ENCODE peak calls at places on chromosome 4, in seven cellular contexts. H is A549, R is IMR-90, U is SK-N-SH, E is GM12878, D is HepG2, F is H1. Z is an unnamed sample.

GRCh38 chr4:147578057-147578476 is 39.1 kb upstream of the TMEM184C start:
- DNase-seq in R (peak), U (peak), F (no peak), D (peak), H (peak), E (no peak), Z (no peak)

GRCh38 chr4:69092980-69093568 is 3.2 kb upstream of the UGT2B7 start:
- DNase-seq in F (no peak), E (no peak), R (no peak), U (no peak), H (no peak), D (no peak), Z (no peak)

GRCh38 chr4:136219592-136220125 is 1312.6 kb downstream of the PCDH18 start:
- DNase-seq in U (no peak), D (no peak), R (no peak), H (no peak), F (no peak), E (no peak), Z (no peak)

GRCh38 chr4:176217510-176217909 is 22.1 kb upstream of the SPATA4 start:
- DNase-seq in R (no peak), U (no peak), E (no peak), H (no peak), D (no peak), F (no peak), Z (no peak)

GRCh38 chr4:113872426-113873260 is 106.8 kb downstream of the ARSJ start:
- DNase-seq in D (no peak), E (no peak), F (no peak), U (no peak), R (peak), H (no peak), Z (no peak)

GRCh38 chr4:82898322-82899243 is 2.0 kb upstream of the THAP9 start:
- DNase-seq in D (no peak), U (no peak), H (peak), R (peak), E (no peak), F (no peak), Z (no peak)

GRCh38 chr4:173288296-173288695 is 45.9 kb downstream of the HMGB2 start:
- DNase-seq in U (peak), E (peak), F (peak), H (peak), D (peak), R (peak), Z (peak)

GRCh38 chr4:168063031-168063430 is 29.3 kb upstream of the ANXA10 start:
- DNase-seq in U (no peak), E (no peak), R (no peak), H (no peak), F (no peak), D (no peak), Z (no peak)

DNA sequence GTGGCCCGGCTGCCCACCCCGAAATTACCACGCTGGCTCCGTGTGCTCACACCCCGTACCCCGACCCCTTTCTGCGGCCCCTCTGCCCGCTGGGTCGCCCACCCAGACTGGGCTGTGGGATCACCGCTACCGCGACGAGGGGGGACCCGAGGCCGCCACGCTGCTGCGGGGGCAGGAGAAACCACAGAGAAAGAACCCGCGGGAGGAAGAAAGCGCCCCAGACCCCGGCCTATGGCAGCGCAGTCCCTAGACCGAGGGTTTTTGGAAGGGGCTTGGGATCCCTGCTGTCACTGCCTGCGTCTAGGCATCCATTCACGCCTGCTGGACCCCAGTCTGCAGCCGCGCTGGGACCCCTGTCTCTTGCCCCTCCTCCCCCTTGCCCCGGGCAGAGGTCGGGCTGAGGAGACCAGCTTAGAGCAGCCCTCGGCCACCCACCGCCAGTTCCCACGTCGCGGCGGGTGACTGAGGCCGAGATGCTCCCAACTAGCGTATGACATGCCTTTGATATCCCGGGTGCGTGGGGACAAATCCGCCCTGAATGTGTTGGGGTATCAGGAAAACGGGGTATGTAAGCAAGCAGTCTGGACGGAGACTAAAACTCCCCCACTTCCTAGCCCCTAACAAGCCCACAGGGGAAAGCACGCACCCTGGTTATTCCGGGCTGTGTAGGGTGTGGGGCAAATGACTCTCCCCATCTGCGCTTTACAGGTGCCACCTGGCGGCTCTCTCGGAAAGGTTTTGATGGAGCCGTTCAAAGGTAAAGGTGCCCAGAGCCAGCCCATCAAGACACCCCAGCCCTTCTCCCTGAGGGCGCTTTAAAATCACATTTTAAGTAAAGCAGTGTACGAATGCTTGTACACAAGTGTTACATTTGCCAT is 867 bp upstream of the INPP4B start:
- DNase-seq in H (peak), F (no peak), D (peak), U (peak), R (no peak), E (no peak), Z (peak)
- TF ChIP-seq USF2 in H (no peak), F (no peak), D (no peak), U (no peak), R (no peak), E (no peak), Z (no peak)

DNA sequence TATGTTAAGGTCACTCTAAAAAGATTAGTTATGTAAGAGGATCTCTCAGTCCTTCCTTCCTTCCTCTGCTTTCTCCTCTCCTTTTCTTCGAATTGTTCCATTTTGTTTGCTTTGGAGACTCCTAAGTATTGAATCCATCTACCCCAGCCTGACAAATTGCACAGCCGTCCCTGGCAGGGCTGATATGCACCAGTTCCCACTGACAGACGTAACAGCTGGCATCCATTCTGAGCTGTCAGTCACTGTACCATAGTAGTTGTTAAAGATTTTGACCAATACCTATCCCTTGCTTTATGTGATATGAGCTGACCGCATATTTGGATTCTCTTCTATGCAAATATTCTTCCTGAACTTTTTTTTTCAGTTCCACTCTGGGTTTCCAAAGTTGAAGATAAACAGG is 210.7 kb upstream of the IGFBP7 start:
- DNase-seq in R (no peak), U (no peak), F (no peak), H (no peak), D (no peak), E (no peak), Z (no peak)
- TF ChIP-seq USF2 in R (no peak), U (no peak), F (no peak), H (no peak), D (no peak), E (no peak), Z (no peak)

GRCh38 chr4:74545488-74545887 is 100.6 kb downstream of the AREG start:
- DNase-seq in D (no peak), U (no peak), F (no peak), R (no peak), E (no peak), H (peak), Z (no peak)

GRCh38 chr4:74548561-74548960 is 103.6 kb downstream of the AREG start:
- DNase-seq in R (no peak), H (no peak), E (no peak), D (no peak), U (no peak), F (no peak), Z (no peak)

GRCh38 chr4:74546020-74546419 is 101.1 kb downstream of the AREG start:
- DNase-seq in E (no peak), F (no peak), H (peak), D (no peak), U (no peak), R (no peak), Z (no peak)

GRCh38 chr4:74547042-74547441 is 102.1 kb downstream of the AREG start:
- DNase-seq in D (no peak), E (no peak), R (no peak), U (no peak), H (no peak), F (no peak), Z (no peak)

GRCh38 chr4:74549936-74550335 is 105.0 kb downstream of the AREG start:
- DNase-seq in D (no peak), R (peak), E (no peak), U (no peak), H (no peak), F (no peak), Z (no peak)
- TF ChIP-seq USF2 in D (no peak), R (peak), E (no peak), U (no peak), H (no peak), F (no peak), Z (no peak)

DNA sequence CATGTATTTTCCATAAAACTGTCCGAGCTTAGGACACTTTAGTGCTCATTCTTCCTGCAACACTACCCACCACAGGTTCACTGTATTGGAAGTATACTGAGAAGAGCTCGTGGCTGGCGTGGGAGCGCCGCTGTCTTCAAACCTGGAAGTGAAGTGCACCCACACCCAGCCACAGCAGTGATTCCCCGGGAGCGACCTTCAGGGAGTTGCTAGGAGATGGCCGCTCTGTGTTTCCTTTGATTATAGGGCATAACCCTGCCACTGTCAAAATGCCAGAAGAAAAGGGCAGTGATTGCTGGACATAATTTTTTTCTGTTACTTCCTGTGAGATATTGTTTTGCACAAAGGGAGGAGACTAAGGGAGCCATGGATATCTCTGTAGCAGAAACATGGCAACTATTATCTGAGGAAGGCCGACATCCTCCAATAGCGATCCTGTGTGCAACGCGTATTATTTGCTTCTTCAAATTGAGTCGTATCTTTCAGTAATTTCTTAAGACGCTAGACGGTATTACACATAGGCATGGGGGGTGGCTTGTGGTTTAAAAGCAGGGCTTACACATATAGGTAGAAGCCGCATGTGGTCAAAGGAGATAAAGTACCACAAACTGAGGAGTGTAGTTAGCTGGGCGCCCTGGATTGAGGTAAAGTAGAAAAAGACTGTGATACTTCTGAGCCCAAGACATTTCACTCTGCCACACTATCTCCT is 94.8 kb downstream of the SORBS2 start:
- DNase-seq in R (no peak), U (no peak), E (no peak), D (no peak), H (no peak), F (no peak), Z (no peak)
- TF ChIP-seq USF2 in R (no peak), U (no peak), E (no peak), D (no peak), H (no peak), F (no peak), Z (no peak)

GRCh38 chr4:183393446-183393845 is 51.0 kb upstream of the CDKN2AIP start:
- DNase-seq in D (no peak), F (no peak), U (no peak), E (no peak), H (no peak), R (no peak), Z (no peak)

GRCh38 chr4:183394166-183394951 is 50.1 kb upstream of the CDKN2AIP start:
- DNase-seq in D (no peak), R (no peak), E (no peak), H (no peak), U (no peak), F (no peak), Z (no peak)

GRCh38 chr4:183391204-183391603 is 53.2 kb upstream of the CDKN2AIP start:
- DNase-seq in D (peak), U (no peak), R (no peak), E (no peak), H (no peak), F (no peak), Z (no peak)

GRCh38 chr4:183390374-183390773 is 54.1 kb upstream of the CDKN2AIP start:
- DNase-seq in E (no peak), U (no peak), H (no peak), D (no peak), R (no peak), F (no peak), Z (no peak)

GRCh38 chr4:183392377-183392776 is 52.1 kb upstream of the CDKN2AIP start:
- DNase-seq in R (no peak), F (no peak), H (no peak), D (peak), E (no peak), U (no peak), Z (no peak)
- TF ChIP-seq USF2 in R (no peak), F (no peak), H (no peak), D (no peak), E (no peak), U (no peak), Z (no peak)

GRCh38 chr4:6403400-6403685 is 69.1 kb downstream of the PPP2R2C start:
- DNase-seq in H (no peak), U (no peak), F (no peak), E (no peak), R (no peak), D (no peak), Z (no peak)
- TF ChIP-seq USF2 in H (no peak), U (no peak), F (no peak), E (no peak), R (no peak), D (no peak), Z (no peak)

Z was measured in WTC11.